ENCODE peak calls at places on chromosomes 1 and 21, in four cellular contexts. Q is right cardiac atrium; T is naive thymus-derived CD4-positive, alpha-beta T cell; S is A673. F is an unnamed sample.

GRCh38 chr1:3717041-3717714 is 35.1 kb upstream of the CCDC27 start:
- DNase-seq in Q (no peak), T (no peak), S (peak), F (no peak)

GRCh38 chr1:204494281-204495077 is at the start of gene PIK3C2B:
- DNase-seq in Q (peak), T (peak), S (peak), F (peak)

GRCh38 chr1:24392982-24393645 is 20.5 kb downstream of the STPG1 start:
- DNase-seq in Q (no peak), T (no peak), S (peak), F (no peak)

GRCh38 chr1:94863297-94863911 is 43.2 kb downstream of the SLC44A3 start:
- DNase-seq in Q (no peak), T (no peak), S (no peak), F (no peak)

GRCh38 chr1:187605736-187606135 is 777.0 kb downstream of the PLA2G4A start:
- DNase-seq in Q (no peak), T (no peak), S (no peak), F (no peak)

GRCh38 chr1:43547538-43548072 is 16.9 kb downstream of the PTPRF start:
- DNase-seq in Q (no peak), T (no peak), S (no peak), F (no peak)

GRCh38 chr1:11129649-11130048 is 30.0 kb upstream of the EXOSC10 start:
- DNase-seq in Q (no peak), T (no peak), S (no peak), F (no peak)

GRCh38 chr1:19654386-19654785 is 10.3 kb downstream of the NBL1 start:
- DNase-seq in Q (no peak), T (no peak), S (no peak), F (no peak)

GRCh38 chr1:50265790-50266314 is 157.1 kb downstream of the ELAVL4 start:
- DNase-seq in Q (no peak), T (no peak), S (no peak), F (no peak)

GRCh38 chr1:19476440-19477190 is 8.7 kb downstream of the CAPZB start:
- DNase-seq in Q (peak), T (peak), S (no peak), F (peak)

GRCh38 chr1:6234502-6235295 is 1.1 kb downstream of the ICMT start:
- DNase-seq in Q (no peak), T (no peak), S (no peak), F (no peak)

GRCh38 chr1:20400341-20401177 is 85.5 kb downstream of the CAMK2N1 start:
- DNase-seq in Q (no peak), T (no peak), S (no peak), F (no peak)

GRCh38 chr1:200081982-200082272 is 54.4 kb downstream of the NR5A2 start:
- DNase-seq in Q (no peak), T (no peak), S (no peak), F (no peak)

GRCh38 chr1:4733446-4734175 is 79.2 kb downstream of the AJAP1 start:
- DNase-seq in Q (no peak), T (no peak), S (no peak), F (no peak)

GRCh38 chr1:151537112-151537511 is 3.0 kb upstream of the TUFT1 start:
- DNase-seq in Q (no peak), T (no peak), S (peak), F (no peak)

GRCh38 chr1:98459471-98459870 is 202.1 kb upstream of the SNX7 start:
- DNase-seq in Q (no peak), T (no peak), S (no peak), F (no peak)

GRCh38 chr1:225607355-225607754 is 45.6 kb downstream of the ENAH start:
- DNase-seq in Q (no peak), T (no peak), S (no peak), F (no peak)

GRCh38 chr1:41478118-41478748 is 6.2 kb downstream of the EDN2 start:
- DNase-seq in Q (no peak), T (no peak), S (no peak), F (no peak)

GRCh38 chr1:153533689-153534201 is 2.0 kb downstream of the S100A6 start:
- DNase-seq in Q (peak), T (no peak), S (peak), F (no peak)

GRCh38 chr1:229835226-229835625 is 209.2 kb downstream of the URB2 start:
- DNase-seq in Q (no peak), T (no peak), S (no peak), F (no peak)

GRCh38 chr1:76075877-76076276 is 1.3 kb downstream of the ST6GALNAC3 start:
- DNase-seq in Q (no peak), T (no peak), S (no peak), F (no peak)

GRCh38 chr1:9561429-9561828 is 22.2 kb downstream of the SLC25A33 start:
- DNase-seq in Q (no peak), T (peak), S (peak), F (no peak)

GRCh38 chr1:48920741-48921330 is 144.1 kb upstream of the BEND5 start:
- DNase-seq in Q (no peak), T (no peak), S (no peak), F (no peak)

GRCh38 chr1:50139339-50139738 is 30.6 kb downstream of the ELAVL4 start:
- DNase-seq in Q (no peak), T (no peak), S (no peak), F (no peak)

GRCh38 chr21:40714516-40714915 is 132.4 kb downstream of the DSCAM start:
- DNase-seq in Q (no peak), T (no peak), S (no peak), F (no peak)

GRCh38 chr21:45504516-45505415 is 37.5 kb downstream of the SLC19A1 start:
- DNase-seq in Q (peak), T (no peak), S (no peak), F (no peak)

GRCh38 chr1:151368000-151368744 is 4.3 kb downstream of the SELENBP1 start:
- DNase-seq in Q (peak), T (no peak), S (no peak), F (no peak)

GRCh38 chr1:119015547-119015946 is 27.4 kb upstream of the TBX15 start:
- DNase-seq in Q (no peak), T (no peak), S (no peak), F (no peak)

GRCh38 chr1:75276385-75276784 is 142.2 kb downstream of the LHX8 start:
- DNase-seq in Q (no peak), T (no peak), S (no peak), F (no peak)

GRCh38 chr1:236078988-236079387 is 14.1 kb upstream of the NID1 start:
- DNase-seq in Q (no peak), T (no peak), S (no peak), F (no peak)

DNA sequence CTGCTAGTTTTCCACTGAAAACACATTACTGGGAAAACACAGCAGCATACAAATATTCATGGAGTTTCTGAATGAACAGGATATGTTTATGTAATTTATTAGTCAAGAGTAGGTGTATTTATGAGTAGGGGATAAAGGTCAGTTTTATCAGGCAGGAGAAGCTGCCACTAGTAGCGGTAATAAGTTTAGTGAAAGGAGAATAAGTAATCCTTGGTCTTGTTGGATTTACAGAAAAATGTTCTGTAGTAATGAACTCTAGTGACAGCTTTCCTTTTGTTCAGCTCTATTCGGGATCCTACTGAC is 1.2 kb downstream of the MAST2 start:
- DNase-seq in Q (no peak), T (no peak), S (no peak), F (no peak)
- H3K4me3 ChIP-seq in Q (peak), T (no peak), S (peak), F (peak)

DNA sequence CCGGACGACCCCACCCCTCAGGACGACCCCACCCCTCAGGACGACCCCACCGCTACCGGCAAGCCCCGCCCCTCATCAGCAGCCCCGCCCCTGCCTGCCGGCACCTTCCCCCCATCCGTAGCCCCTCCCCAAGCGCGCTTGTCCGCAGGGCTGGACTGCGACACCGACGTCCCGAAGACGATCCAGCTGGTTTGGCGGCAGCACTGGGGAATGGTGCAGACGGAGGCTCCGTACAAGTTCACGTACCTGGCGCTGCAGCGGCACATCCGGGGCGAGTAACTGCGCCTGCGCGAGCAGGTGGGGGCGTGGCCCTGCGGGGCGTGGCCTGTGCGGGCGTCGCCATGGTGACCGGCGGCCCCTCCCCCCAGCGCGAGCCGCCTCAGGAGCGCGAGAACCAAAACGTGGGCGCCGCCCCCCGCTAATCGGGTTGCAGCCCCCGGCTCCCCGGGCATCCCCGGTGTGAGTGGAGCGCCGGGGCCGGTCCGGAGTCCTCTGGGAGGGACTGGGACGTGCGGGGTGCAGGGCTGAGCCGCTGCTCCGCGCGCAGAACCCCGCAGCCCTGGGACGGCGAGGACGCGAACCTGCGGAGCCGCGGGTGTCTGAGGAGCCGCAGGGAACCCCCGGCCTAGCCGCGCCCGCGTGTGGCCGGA is 4.9 kb downstream of the RNF223 start:
- DNase-seq in Q (peak), T (peak), S (peak), F (peak)
- H3K27ac ChIP-seq in Q (no peak), T (peak), S (no peak), F (peak)

GRCh38 chr1:245858683-245859509 is 648.2 kb downstream of the SMYD3 start:
- DNase-seq in Q (no peak), T (no peak), S (peak), F (no peak)
- H3K4me3 ChIP-seq in Q (no peak), T (no peak), S (no peak), F (no peak)

GRCh38 chr1:214445846-214446614 is 105.4 kb downstream of the PTPN14 start:
- DNase-seq in Q (no peak), T (no peak), S (peak), F (no peak)
- H3K27ac ChIP-seq in Q (no peak), T (no peak), S (peak), F (no peak)

GRCh38 chr1:164757627-164758026 is 198.6 kb downstream of the PBX1 start:
- DNase-seq in Q (no peak), T (no peak), S (no peak), F (no peak)

GRCh38 chr1:164759945-164760584 is 201.1 kb downstream of the PBX1 start:
- DNase-seq in Q (no peak), T (no peak), S (no peak), F (no peak)

GRCh38 chr1:164756741-164757140 is 197.8 kb downstream of the PBX1 start:
- DNase-seq in Q (no peak), T (no peak), S (no peak), F (no peak)

GRCh38 chr1:164760585-164760968 is 201.6 kb downstream of the PBX1 start:
- DNase-seq in Q (no peak), T (no peak), S (no peak), F (no peak)

DNA sequence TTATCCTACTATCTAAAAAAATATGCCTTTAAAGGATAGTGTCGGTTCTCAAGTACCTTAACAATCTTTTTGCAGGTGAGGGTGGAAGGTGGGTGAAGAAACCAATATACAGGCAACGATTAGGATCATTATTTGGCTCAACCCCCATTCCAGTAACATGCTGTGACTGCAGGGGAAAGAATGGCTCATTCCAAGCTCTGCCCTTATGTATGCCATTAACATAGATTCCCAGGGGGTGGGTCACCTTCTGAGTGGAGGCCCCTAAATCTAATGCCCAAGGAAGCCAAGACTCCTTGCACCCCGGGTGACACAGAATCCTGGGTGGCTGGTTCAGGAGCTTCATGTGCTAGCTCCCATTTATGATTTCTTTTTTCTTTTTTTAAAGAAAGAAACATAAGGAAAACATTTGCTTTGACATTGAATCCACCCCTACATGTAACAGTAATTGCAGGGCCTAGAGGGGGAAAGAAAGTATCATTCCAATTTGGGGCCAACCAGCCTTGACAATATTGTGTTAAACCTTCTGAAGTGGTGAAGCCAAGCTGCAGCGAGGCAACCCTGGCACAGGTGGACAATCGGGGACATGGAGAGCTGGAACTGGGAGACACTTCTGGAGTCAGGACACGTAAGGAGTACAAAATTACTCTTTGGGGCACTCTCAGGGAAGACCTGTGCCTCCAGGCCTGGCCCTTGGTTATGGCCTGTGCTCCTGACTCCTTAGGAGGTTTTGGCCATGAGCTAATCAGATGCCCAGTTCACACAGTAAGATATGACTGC is 200.3 kb downstream of the PBX1 start:
- DNase-seq in Q (no peak), T (no peak), S (no peak), F (no peak)
- H3K4me3 ChIP-seq in Q (no peak), T (no peak), S (no peak), F (no peak)

GRCh38 chr1:15757016-15757543 is 1.5 kb upstream of the FBLIM1 start:
- DNase-seq in Q (no peak), T (no peak), S (no peak), F (no peak)
- H3K27ac ChIP-seq in Q (no peak), T (no peak), S (no peak), F (no peak)

GRCh38 chr1:155197901-155198546 is 9.7 kb downstream of the THBS3 start:
- DNase-seq in Q (no peak), T (no peak), S (no peak), F (no peak)

GRCh38 chr1:155196893-155197638 is 10.6 kb downstream of the THBS3 start:
- DNase-seq in Q (peak), T (no peak), S (no peak), F (no peak)

GRCh38 chr1:155196103-155196892 is 11.4 kb downstream of the THBS3 start:
- DNase-seq in Q (peak), T (no peak), S (no peak), F (no peak)

GRCh38 chr1:155193275-155193990 is 14.3 kb downstream of the THBS3 start:
- DNase-seq in Q (peak), T (peak), S (peak), F (peak)

DNA sequence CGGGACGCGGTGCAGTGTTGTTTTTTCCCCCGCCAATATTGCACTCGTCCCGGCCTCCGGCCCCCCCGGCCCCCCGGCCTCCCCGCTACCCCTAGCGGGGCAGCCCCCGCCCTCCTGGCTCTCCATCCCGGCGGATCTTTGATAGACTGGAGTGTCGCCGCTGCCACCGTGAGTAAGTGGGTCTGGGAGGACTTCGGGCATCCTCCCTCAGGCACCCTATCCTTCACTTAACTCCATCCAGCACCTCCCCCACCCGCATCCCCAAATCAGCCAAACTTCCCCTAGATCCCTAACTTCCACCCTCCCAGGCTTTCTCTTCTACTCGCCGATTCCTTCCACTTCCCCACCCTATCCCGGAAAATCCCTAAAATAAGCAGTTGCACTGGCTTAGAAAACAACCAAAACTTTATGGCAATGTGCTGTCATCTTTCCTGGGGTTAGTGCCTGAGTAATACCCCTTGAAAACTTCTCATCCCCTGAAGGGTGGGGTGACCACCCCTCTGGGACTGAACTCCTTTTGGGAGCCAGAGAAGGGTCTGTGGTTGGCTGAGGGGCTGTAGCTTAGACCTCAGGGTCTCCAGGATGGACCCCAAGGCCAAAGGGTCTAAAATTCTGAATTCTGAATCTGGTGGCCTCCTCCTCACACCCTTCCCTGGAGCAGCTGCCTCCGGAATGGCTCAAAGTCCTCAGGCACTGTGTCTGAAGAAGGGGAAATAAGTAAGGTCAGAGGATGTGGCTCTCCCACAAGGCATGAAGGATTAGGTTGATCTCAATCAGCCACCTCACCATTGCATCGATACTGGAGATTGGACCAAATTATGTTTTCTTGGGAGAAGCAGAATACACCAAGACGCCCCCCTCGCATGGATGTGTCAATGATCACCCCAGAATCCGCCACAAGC is 12.2 kb downstream of the THBS3 start:
- DNase-seq in Q (peak), T (peak), S (no peak), F (no peak)
- H3K4me3 ChIP-seq in Q (peak), T (no peak), S (peak), F (no peak)

GRCh38 chr1:85553416-85553815 is 27.1 kb upstream of the CCN1 start:
- DNase-seq in Q (no peak), T (no peak), S (no peak), F (no peak)
- H3K27ac ChIP-seq in Q (no peak), T (no peak), S (no peak), F (no peak)

GRCh38 chr1:15755643-15756040 is 3.0 kb upstream of the FBLIM1 start:
- DNase-seq in Q (no peak), T (no peak), S (no peak), F (no peak)

GRCh38 chr1:15758953-15759661 is 512 bp downstream of the FBLIM1 start:
- DNase-seq in Q (no peak), T (no peak), S (no peak), F (no peak)

GRCh38 chr1:15756143-15757015 is 2.2 kb upstream of the FBLIM1 start:
- DNase-seq in Q (no peak), T (no peak), S (no peak), F (peak)

GRCh38 chr1:15758537-15758936 is at the start of gene FBLIM1:
- DNase-seq in Q (peak), T (no peak), S (no peak), F (no peak)

GRCh38 chr1:15757575-15758401 is 807 bp upstream of the FBLIM1 start:
- DNase-seq in Q (peak), T (no peak), S (no peak), F (no peak)
- H3K4me3 ChIP-seq in Q (peak), T (no peak), S (peak), F (no peak)

GRCh38 chr1:30719406-30720270 is 3.7 kb downstream of the MATN1 start:
- DNase-seq in Q (no peak), T (no peak), S (no peak), F (no peak)

GRCh38 chr1:30723296-30723897 is at the start of gene MATN1:
- DNase-seq in Q (peak), T (no peak), S (no peak), F (no peak)

GRCh38 chr1:30720271-30721223 is 2.8 kb downstream of the MATN1 start:
- DNase-seq in Q (no peak), T (no peak), S (no peak), F (no peak)

GRCh38 chr1:30722175-30722537 is 1.2 kb downstream of the MATN1 start:
- DNase-seq in Q (peak), T (no peak), S (no peak), F (no peak)

GRCh38 chr1:30721311-30722174 is 1.8 kb downstream of the MATN1 start:
- DNase-seq in Q (no peak), T (no peak), S (no peak), F (no peak)
- H3K27ac ChIP-seq in Q (no peak), T (no peak), S (no peak), F (no peak)

F was measured in CD4-positive, CD25-positive, alpha-beta regulatory T cell.